ENCODE peak calls at places on chromosomes 7 and 10, in six cellular contexts. F is Peyer's patch, B is adrenal gland, K is PC-3, U is OCI-LY7, V is HL-60. I is an unnamed sample.

GRCh38 chr7:1144269-1144771 is 15.7 kb downstream of the ZFAND2A start:
- DNase-seq in F (no peak), U (peak), K (peak), V (peak), B (peak), I (no peak)

GRCh38 chr7:87148332-87148955 is 3.8 kb upstream of the DMTF1 start:
- DNase-seq in K (peak), B (no peak), V (no peak), F (no peak), U (peak), I (no peak)

GRCh38 chr10:4748726-4749443 is 77.1 kb upstream of the AKR1E2 start:
- DNase-seq in B (no peak), U (no peak), F (no peak), K (no peak), V (no peak), I (no peak)

GRCh38 chr10:130957423-130957822 is 354.1 kb downstream of the TCERG1L start:
- DNase-seq in K (no peak), V (no peak), U (no peak), F (no peak), B (no peak), I (no peak)

GRCh38 chr7:27097686-27098492 is 2.1 kb upstream of the HOXA1 start:
- DNase-seq in B (no peak), V (no peak), U (no peak), F (peak), K (peak), I (no peak)

GRCh38 chr10:30736685-30737232 is 107.2 kb upstream of the LYZL2 start:
- DNase-seq in F (no peak), K (peak), V (peak), B (no peak), U (no peak), I (peak)

GRCh38 chr7:103447073-103447960 is 1.3 kb upstream of the SLC26A5 start:
- DNase-seq in F (no peak), B (peak), U (peak), K (peak), V (peak), I (no peak)

GRCh38 chr7:76515999-76516443 is 5.7 kb downstream of the UPK3B start:
- DNase-seq in V (no peak), U (peak), K (peak), B (no peak), F (peak), I (no peak)

GRCh38 chr7:138387755-138388475 is 72.1 kb upstream of the TRIM24 start:
- DNase-seq in B (no peak), K (peak), U (no peak), F (no peak), V (no peak), I (no peak)

GRCh38 chr7:103573479-103574058 is 127.6 kb upstream of the SLC26A5 start:
- DNase-seq in V (no peak), U (peak), K (peak), B (no peak), F (no peak), I (no peak)

GRCh38 chr7:159049266-159050025 is 95.2 kb downstream of the VIPR2 start:
- DNase-seq in K (no peak), U (no peak), B (no peak), V (no peak), F (no peak), I (no peak)

GRCh38 chr7:17497136-17497535 is 198.7 kb downstream of the AHR start:
- DNase-seq in V (no peak), B (no peak), U (no peak), K (no peak), F (no peak), I (no peak)

GRCh38 chr10:26391701-26392695 is 46.1 kb upstream of the APBB1IP start:
- DNase-seq in F (no peak), B (no peak), U (peak), K (no peak), V (no peak), I (no peak)

GRCh38 chr10:65570143-65571010 is 1355.5 kb upstream of the LRRTM3 start:
- DNase-seq in B (peak), F (peak), K (peak), U (no peak), V (no peak), I (no peak)

GRCh38 chr7:1331026-1331425 is 98.4 kb downstream of the UNCX start:
- DNase-seq in U (no peak), K (no peak), V (no peak), B (no peak), F (peak), I (no peak)

GRCh38 chr10:90138844-90139243 is 437.5 kb downstream of the KIF20B start:
- DNase-seq in F (no peak), B (no peak), V (no peak), U (peak), K (peak), I (no peak)
- TF ChIP-seq CTCF in F (no peak), B (peak), V (peak), U (peak), K (peak), I (peak)

GRCh38 chr7:40489844-40490602 is 355.2 kb downstream of the SUGCT start:
- DNase-seq in F (no peak), V (no peak), K (peak), U (no peak), B (no peak), I (no peak)
- TF ChIP-seq CTCF in F (no peak), V (no peak), K (no peak), U (no peak), B (no peak), I (no peak)

GRCh38 chr7:7344583-7344982 is 162.2 kb downstream of the C1GALT1 start:
- DNase-seq in V (no peak), K (no peak), U (no peak), F (no peak), B (no peak), I (no peak)
- TF ChIP-seq CTCF in V (no peak), K (no peak), U (no peak), F (no peak), B (no peak), I (no peak)

DNA sequence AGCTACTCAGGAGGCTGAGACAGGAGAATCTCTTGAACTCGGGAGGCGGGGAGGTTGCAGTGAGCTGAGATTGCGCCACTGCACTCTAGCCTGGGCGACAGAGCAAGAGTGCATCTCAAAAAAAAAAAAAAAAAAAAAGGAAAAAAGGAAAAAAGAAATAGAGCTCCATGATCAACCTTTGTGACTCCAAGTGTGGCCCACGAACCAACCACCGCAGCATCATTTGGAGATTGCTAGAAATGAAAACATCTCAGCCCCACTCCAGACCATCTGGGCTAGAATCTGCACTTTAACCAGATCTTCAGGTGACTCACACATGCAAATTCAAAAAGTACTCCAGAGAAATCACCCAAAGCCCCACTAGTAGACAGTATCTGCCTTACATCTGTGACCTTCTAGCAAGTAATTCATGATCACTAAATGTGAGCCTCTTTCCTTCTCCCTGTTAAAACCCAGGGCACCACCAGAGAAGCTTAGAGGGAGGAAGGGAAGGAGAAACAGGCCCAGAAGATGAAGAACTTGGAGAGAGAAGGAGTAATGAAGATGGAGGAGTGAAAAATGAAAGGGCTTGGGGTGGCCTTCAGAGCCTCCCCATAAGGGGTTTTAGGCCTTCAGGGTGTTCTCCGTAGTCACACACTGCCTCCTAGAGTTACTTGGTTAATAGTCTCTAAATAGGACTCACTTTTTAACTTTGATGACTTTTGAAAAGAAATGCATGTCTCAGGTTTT is 94.1 kb downstream of the SLC37A3 start:
- DNase-seq in K (peak), V (no peak), B (no peak), F (no peak), U (peak), I (no peak)
- TF ChIP-seq CTCF in K (peak), V (no peak), B (no peak), F (peak), U (peak), I (peak)

GRCh38 chr10:119653209-119653608 is 2.0 kb downstream of the BAG3 start:
- DNase-seq in B (no peak), V (no peak), K (no peak), F (no peak), U (no peak), I (no peak)

GRCh38 chr10:119650692-119651513 is at the start of gene BAG3:
- DNase-seq in V (peak), K (peak), B (peak), U (peak), F (peak), I (no peak)

GRCh38 chr10:119654540-119654939 is 3.4 kb downstream of the BAG3 start:
- DNase-seq in V (no peak), B (no peak), K (peak), F (no peak), U (no peak), I (no peak)

GRCh38 chr10:119651514-119652327 is 541 bp downstream of the BAG3 start:
- DNase-seq in B (no peak), K (no peak), F (peak), V (no peak), U (no peak), I (no peak)

GRCh38 chr10:119652361-119652760 is 1.2 kb downstream of the BAG3 start:
- DNase-seq in F (no peak), U (peak), K (peak), V (no peak), B (no peak), I (no peak)
- TF ChIP-seq CTCF in F (peak), U (peak), K (peak), V (no peak), B (peak), I (peak)